ENCODE peak calls at places on chromosomes 12 and 14, in six cellular contexts. G is testis, F is fibroblast of pulmonary artery, H is heart right ventricle, E is upper lobe of right lung, A is lower leg skin. R is an unnamed sample.

GRCh38 chr14:76656592-76656991 is 104.7 kb upstream of the VASH1 start:
- DNase-seq in G (no peak), A (no peak), H (no peak), F (no peak), E (no peak), R (no peak)

GRCh38 chr14:94342334-94342934 is 19.3 kb upstream of the SERPINA6 start:
- DNase-seq in G (peak), H (peak), F (peak), E (peak), A (peak), R (no peak)

GRCh38 chr12:53560912-53561589 is 53.8 kb upstream of the NPFF start:
- DNase-seq in F (no peak), E (no peak), H (no peak), G (no peak), A (no peak), R (no peak)

GRCh38 chr14:93963692-93964091 is 12.7 kb downstream of the ASB2 start:
- DNase-seq in A (no peak), F (no peak), E (no peak), G (no peak), H (no peak), R (no peak)

GRCh38 chr14:49050836-49051235 is 535.3 kb downstream of the RPS29 start:
- DNase-seq in E (no peak), G (no peak), F (no peak), H (no peak), A (no peak), R (no peak)

GRCh38 chr14:65100905-65101541 is 1.3 kb downstream of the MAX start:
- DNase-seq in G (no peak), A (no peak), H (no peak), F (peak), E (no peak), R (no peak)

GRCh38 chr12:90028620-90029051 is 320.0 kb upstream of the ATP2B1 start:
- DNase-seq in H (no peak), A (no peak), G (no peak), F (peak), E (no peak), R (no peak)

GRCh38 chr12:53601296-53601847 is 24.8 kb downstream of the ATF7 start:
- DNase-seq in H (no peak), F (no peak), G (no peak), A (no peak), E (no peak), R (no peak)

GRCh38 chr12:5456906-5457305 is 25.0 kb downstream of the NTF3 start:
- DNase-seq in E (no peak), H (no peak), F (peak), A (no peak), G (no peak), R (no peak)

GRCh38 chr12:72053604-72054003 is 115.0 kb downstream of the TPH2 start:
- DNase-seq in A (no peak), G (no peak), H (no peak), E (no peak), F (peak), R (no peak)

GRCh38 chr12:50699940-50700339 is 64.0 kb upstream of the ATF1 start:
- DNase-seq in F (no peak), H (no peak), E (no peak), A (no peak), G (no peak), R (no peak)

GRCh38 chr12:132148368-132149045 is 4.2 kb downstream of the NOC4L start:
- DNase-seq in E (peak), H (no peak), F (no peak), G (no peak), A (no peak), R (no peak)

GRCh38 chr12:113149361-113150150 is at the start of gene CFAP73:
- DNase-seq in F (peak), G (peak), E (peak), A (no peak), H (peak), R (no peak)

GRCh38 chr12:28711411-28711810 is 437.7 kb upstream of the FAR2 start:
- DNase-seq in E (no peak), A (no peak), F (no peak), G (no peak), H (no peak), R (no peak)

GRCh38 chr12:99020871-99021270 is 375.8 kb downstream of the APAF1 start:
- DNase-seq in F (no peak), H (no peak), A (no peak), E (no peak), G (no peak), R (no peak)

GRCh38 chr12:64801381-64801780 is 23.1 kb upstream of the TBC1D30 start:
- DNase-seq in H (no peak), G (no peak), F (no peak), A (no peak), E (no peak), R (no peak)

GRCh38 chr14:81517798-81518398 is 15.8 kb downstream of the SEL1L start:
- DNase-seq in H (no peak), F (peak), A (no peak), E (peak), G (peak), R (no peak)

GRCh38 chr14:64074961-64075619 is 219.1 kb downstream of the ESR2 start:
- DNase-seq in A (no peak), F (peak), G (no peak), H (no peak), E (no peak), R (no peak)

GRCh38 chr14:75198291-75198933 is 22.0 kb upstream of the TMED10 start:
- DNase-seq in G (peak), E (no peak), H (peak), A (no peak), F (no peak), R (no peak)

GRCh38 chr14:92544051-92544730 is 30.6 kb downstream of the RIN3 start:
- DNase-seq in F (no peak), G (no peak), E (no peak), H (no peak), A (no peak), R (no peak)

GRCh38 chr14:74913986-74914573 is 9.0 kb downstream of the RPS6KL1 start:
- DNase-seq in G (peak), F (peak), H (peak), E (no peak), A (peak), R (no peak)

GRCh38 chr12:49277466-49277865 is 12.6 kb downstream of the TUBA1C start:
- DNase-seq in G (no peak), A (no peak), H (no peak), F (no peak), E (no peak), R (no peak)

GRCh38 chr14:103391048-103391447 is 5.8 kb downstream of the MARK3 start:
- DNase-seq in F (peak), H (no peak), E (no peak), A (peak), G (no peak), R (no peak)

GRCh38 chr12:47147749-47148148 is 68.0 kb upstream of the AMIGO2 start:
- DNase-seq in F (no peak), A (no peak), G (no peak), H (no peak), E (no peak), R (no peak)

GRCh38 chr12:15580431-15580830 is 208.8 kb downstream of the EPS8 start:
- DNase-seq in F (no peak), G (no peak), H (no peak), E (no peak), A (no peak), R (no peak)

GRCh38 chr12:12705833-12706520 is 10.0 kb upstream of the GPR19 start:
- DNase-seq in F (no peak), G (no peak), E (no peak), H (no peak), A (peak), R (no peak)

GRCh38 chr14:69696633-69697557 is 70.0 kb upstream of the SRSF5 start:
- DNase-seq in E (no peak), G (no peak), A (peak), F (peak), H (no peak), R (no peak)

GRCh38 chr12:114400395-114400794 is 5.5 kb downstream of the TBX5 start:
- DNase-seq in A (no peak), H (no peak), G (no peak), F (no peak), E (no peak), R (no peak)

GRCh38 chr12:5665615-5666014 is 233.7 kb downstream of the NTF3 start:
- DNase-seq in E (no peak), G (no peak), A (no peak), H (no peak), F (no peak), R (no peak)

GRCh38 chr14:94970937-94971730 is 186.2 kb downstream of the DICER1 start:
- DNase-seq in A (peak), F (no peak), G (peak), E (no peak), H (no peak), R (no peak)

GRCh38 chr12:116502989-116503496 is 56.1 kb upstream of the MAP1LC3B2 start:
- DNase-seq in A (no peak), F (no peak), E (no peak), H (no peak), G (no peak), R (no peak)

GRCh38 chr12:77229640-77230442 is 164.5 kb upstream of the E2F7 start:
- DNase-seq in E (no peak), A (no peak), F (peak), H (no peak), G (no peak), R (no peak)

GRCh38 chr12:53345486-53346195 is 9.5 kb upstream of the SP7 start:
- DNase-seq in E (no peak), G (no peak), H (peak), A (peak), F (peak), R (no peak)

GRCh38 chr12:47095446-47096236 is 15.9 kb upstream of the AMIGO2 start:
- DNase-seq in A (no peak), H (no peak), F (peak), G (no peak), E (no peak), R (no peak)

GRCh38 chr14:75521415-75522199 is 662 bp upstream of the BATF start:
- DNase-seq in F (no peak), E (no peak), A (no peak), H (no peak), G (no peak), R (no peak)

GRCh38 chr14:101115652-101116051 is 212.1 kb upstream of the RTL1 start:
- DNase-seq in E (no peak), A (no peak), F (no peak), H (no peak), G (no peak), R (no peak)

GRCh38 chr12:57732270-57732669 is 6.3 kb downstream of the AGAP2 start:
- DNase-seq in H (no peak), A (no peak), F (no peak), E (no peak), G (no peak), R (no peak)

GRCh38 chr12:77590306-77590705 is 240.4 kb upstream of the NAV3 start:
- DNase-seq in H (no peak), E (no peak), G (no peak), F (no peak), A (no peak), R (no peak)

GRCh38 chr12:124397807-124398577 is 103.1 kb downstream of the RFLNA start:
- DNase-seq in A (peak), E (no peak), F (peak), G (no peak), H (no peak), R (no peak)

GRCh38 chr12:124397399-124397679 is 102.4 kb downstream of the RFLNA start:
- DNase-seq in A (no peak), H (no peak), G (peak), E (no peak), F (no peak), R (no peak)

GRCh38 chr12:124400124-124400523 is 105.2 kb downstream of the RFLNA start:
- DNase-seq in A (no peak), G (no peak), E (no peak), H (no peak), F (no peak), R (no peak)

GRCh38 chr12:124399622-124400021 is 104.7 kb downstream of the RFLNA start:
- DNase-seq in H (no peak), E (no peak), A (no peak), G (no peak), F (peak), R (peak)

GRCh38 chr12:124398578-124399227 is 103.8 kb downstream of the RFLNA start:
- DNase-seq in A (peak), F (peak), E (peak), H (no peak), G (no peak), R (no peak)
- TF ChIP-seq CTCF in A (no peak), F (peak), E (no peak), H (no peak), G (no peak), R (no peak)

DNA sequence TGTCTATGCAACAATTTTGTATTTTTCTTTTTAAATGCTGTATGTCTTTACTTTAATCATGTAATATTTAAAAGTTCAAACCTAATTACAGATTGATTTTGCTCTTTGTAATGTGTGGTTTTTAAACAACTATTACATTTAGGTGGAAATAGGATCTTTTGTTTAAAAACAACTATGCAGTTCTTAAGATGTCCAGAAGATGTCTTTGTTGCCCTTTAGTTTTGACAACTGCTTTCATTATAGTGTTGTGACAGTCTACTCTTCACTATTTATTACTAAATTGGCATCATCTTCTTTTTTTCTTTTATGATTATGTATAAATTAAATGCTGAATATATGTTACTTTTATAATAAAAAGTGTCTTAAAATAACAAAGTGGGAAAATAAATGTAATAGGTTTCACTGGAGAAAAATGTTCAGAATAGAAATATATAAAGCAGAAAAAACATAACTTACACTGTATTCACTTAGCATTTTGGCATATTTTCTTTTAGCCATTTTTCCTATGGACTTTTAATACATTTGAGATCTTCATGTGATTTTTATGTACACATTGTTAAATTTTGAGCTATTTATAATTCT is 27.1 kb upstream of the PCNX4 start:
- DNase-seq in H (no peak), A (no peak), G (no peak), F (peak), E (no peak), R (no peak)
- TF ChIP-seq CTCF in H (peak), A (no peak), G (peak), F (peak), E (peak), R (peak)

DNA sequence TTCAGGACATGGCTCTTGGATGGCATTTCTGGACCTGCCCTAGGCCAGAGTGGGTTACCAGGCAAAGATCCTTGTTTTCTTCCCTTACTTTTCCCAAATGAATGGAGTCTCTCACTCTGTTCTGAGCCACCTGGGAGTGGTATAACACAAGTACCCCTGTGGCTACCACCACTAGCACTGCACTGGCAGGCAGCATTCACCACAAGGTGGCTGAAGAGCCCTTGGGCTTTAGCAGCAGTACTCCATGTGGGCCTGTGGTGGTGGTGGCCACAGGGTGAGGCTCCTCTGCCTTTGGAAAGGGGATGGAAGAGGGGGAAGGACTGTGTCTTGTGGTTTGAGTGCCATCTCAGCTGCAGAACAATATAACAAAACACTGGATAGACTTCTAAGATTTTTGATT is 38.0 kb upstream of the LMNTD1 start:
- DNase-seq in H (no peak), A (no peak), E (no peak), G (no peak), F (peak), R (no peak)
- TF ChIP-seq CTCF in H (no peak), A (no peak), E (no peak), G (no peak), F (peak), R (no peak)

DNA sequence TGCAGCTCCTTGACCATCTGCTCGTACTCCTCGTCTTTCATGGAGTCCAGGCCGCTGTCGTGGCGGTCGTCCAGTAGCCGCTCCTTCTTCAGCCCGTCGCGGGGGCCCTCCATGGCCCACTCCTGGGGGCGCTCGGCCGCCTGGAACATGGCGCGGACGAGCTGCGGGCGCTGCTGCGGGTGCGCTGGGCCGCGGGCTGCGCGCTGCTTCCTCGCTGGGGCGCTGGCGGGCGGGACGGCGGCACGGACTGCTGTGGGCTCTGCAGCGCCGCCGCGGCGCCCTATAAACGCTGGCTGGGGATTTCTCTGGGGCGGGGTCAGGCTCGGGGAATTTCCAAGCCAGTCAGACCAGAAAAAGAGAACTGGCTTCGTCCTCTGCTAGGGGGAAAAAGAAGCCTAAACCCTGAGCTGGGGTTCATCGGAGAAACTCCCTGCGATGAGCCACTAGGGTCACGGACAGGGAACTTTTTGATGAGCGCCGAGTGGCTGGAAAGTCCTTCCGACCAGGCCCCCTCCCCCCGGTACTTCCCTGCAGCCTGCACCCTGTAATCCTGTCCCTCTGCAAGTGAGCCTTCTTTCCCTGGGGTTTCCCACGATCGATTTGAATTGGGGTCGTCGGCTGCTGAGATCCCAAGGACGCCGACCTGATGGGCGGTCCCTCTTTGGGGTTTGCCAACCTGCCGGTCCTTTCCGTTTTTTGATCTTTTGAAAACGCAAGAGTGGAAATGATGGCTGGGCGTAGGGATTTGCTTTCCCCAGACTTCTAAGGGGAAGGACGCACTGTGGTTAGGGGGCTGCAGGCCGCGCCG is at the start of gene NFKBIA:
- DNase-seq in F (peak), A (peak), H (peak), E (peak), G (peak), R (peak)
- TF ChIP-seq CTCF in F (peak), A (no peak), H (peak), E (peak), G (no peak), R (no peak)

GRCh38 chr14:61609885-61610284 is 85.4 kb upstream of the HIF1A start:
- DNase-seq in G (no peak), F (peak), E (no peak), H (no peak), A (no peak), R (no peak)

GRCh38 chr14:61610900-61611299 is 84.4 kb upstream of the HIF1A start:
- DNase-seq in G (no peak), E (no peak), H (no peak), F (no peak), A (no peak), R (no peak)

GRCh38 chr14:61608245-61609142 is 86.8 kb upstream of the HIF1A start:
- DNase-seq in F (peak), G (no peak), E (no peak), H (no peak), A (no peak), R (no peak)

GRCh38 chr14:61609143-61609851 is 86.0 kb upstream of the HIF1A start:
- DNase-seq in A (no peak), E (no peak), F (peak), G (no peak), H (no peak), R (no peak)

GRCh38 chr14:61607570-61608244 is 87.6 kb upstream of the HIF1A start:
- DNase-seq in G (no peak), A (no peak), H (no peak), E (no peak), F (no peak), R (no peak)
- TF ChIP-seq CTCF in G (no peak), A (no peak), H (no peak), E (no peak), F (no peak), R (no peak)

DNA sequence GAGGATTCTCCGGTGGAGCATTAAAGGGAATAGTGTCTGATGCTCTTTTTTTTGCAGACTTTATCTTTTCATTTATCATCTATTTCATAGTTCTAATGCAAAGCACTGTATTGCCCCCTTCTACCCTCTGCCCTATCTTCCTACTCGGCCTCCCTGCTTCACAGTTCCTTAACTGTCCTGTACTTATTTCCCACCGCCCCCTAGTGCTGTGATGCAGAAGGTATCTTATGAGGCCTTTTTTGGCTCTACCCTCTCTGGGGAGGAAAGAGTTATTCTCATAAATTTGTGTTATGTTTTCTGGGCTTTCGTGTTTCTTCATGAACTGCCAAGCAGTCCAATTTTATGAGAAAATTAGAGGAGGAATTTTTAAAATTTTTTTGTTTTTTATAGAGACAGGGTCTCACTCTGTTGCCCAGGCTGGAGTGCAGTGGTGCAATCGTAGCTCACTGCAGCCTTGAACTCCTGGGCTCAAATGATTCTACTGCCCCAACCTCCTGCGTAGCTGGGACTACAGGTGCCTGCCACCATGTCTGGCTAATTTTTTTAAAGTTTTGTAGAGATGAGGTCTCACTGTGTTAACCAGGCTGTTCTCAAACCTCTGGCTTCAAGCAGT is 1.2 kb downstream of the ITFG2 start:
- DNase-seq in A (no peak), G (peak), H (peak), E (no peak), F (peak), R (no peak)
- TF ChIP-seq CTCF in A (no peak), G (peak), H (peak), E (peak), F (peak), R (peak)

DNA sequence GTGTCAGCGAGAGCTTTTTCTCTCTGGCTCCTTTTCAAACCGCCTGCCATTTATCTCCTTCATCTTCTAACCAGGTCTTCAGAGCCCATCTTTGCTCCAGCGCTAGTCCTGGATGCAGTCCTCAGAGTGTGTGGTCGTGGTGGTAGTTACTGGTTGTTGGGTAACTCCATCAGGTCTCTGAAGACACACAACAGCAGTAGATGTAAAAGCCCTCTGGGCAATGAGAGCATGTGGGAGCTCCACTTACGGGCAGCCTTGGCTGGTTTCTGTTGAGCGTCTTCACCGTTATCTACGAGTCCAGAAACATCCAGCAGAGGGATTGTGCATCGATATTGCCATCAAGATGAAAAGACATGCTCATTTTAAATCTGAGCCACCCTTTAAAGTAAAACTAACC is 61.2 kb downstream of the FBXL14 start:
- DNase-seq in E (no peak), H (no peak), A (peak), G (no peak), F (no peak), R (no peak)
- TF ChIP-seq CTCF in E (no peak), H (no peak), A (no peak), G (no peak), F (no peak), R (no peak)